ENCODE peak calls at places on chromosome 3, in six cellular contexts. W, A, X, D, J and P are unnamed samples.
A peak's percentile ranks its signal among the peaks of the same experiment; 100 is the strongest.

GRCh38 chr3:38657369-38657768 is 7.9 kb upstream of the SCN5A start:
- DNase-seq in J (no peak), D (no peak), W (no peak), X (no peak), A (no peak), P (peak; percentile 2)

GRCh38 chr3:83928391-83928790 is 1030.4 kb upstream of the CADM2 start:
- DNase-seq in X (peak; percentile 50), A (no peak), J (no peak), W (no peak), D (peak; percentile 19), P (peak; percentile 43)

GRCh38 chr3:186980989-186981388 is 50.7 kb downstream of the ST6GAL1 start:
- DNase-seq in W (no peak), J (no peak), A (no peak), D (no peak), X (no peak), P (no peak)

GRCh38 chr3:61807865-61808276 is 246.5 kb downstream of the PTPRG start:
- DNase-seq in A (peak; percentile 41), X (peak; percentile 39), J (no peak), D (no peak), W (no peak), P (peak; percentile 17)

GRCh38 chr3:142785996-142786395 is 62.2 kb downstream of the TRPC1 start:
- DNase-seq in D (no peak), J (no peak), A (no peak), W (no peak), X (no peak), P (no peak)

GRCh38 chr3:69020424-69020823 is 6.9 kb upstream of the EOGT start:
- DNase-seq in A (no peak), W (no peak), X (no peak), J (no peak), D (no peak), P (no peak)

GRCh38 chr3:27646891-27647290 is 75.2 kb downstream of the EOMES start:
- DNase-seq in W (no peak), A (no peak), D (no peak), J (no peak), X (no peak), P (no peak)

GRCh38 chr3:70982700-70983140 is 600.8 kb downstream of the FOXP1 start:
- DNase-seq in D (peak; percentile 23), J (no peak), W (peak; percentile 77), A (peak; percentile 86), X (no peak), P (peak; percentile 69)

GRCh38 chr3:78863294-78864203 is 904.2 kb downstream of the ROBO1 start:
- DNase-seq in A (no peak), D (no peak), X (no peak), W (no peak), J (no peak), P (no peak)

GRCh38 chr3:48428088-48428862 is 1.6 kb downstream of the PLXNB1 start:
- DNase-seq in X (peak; percentile 90), J (peak; percentile 53), D (peak; percentile 69), A (no peak), W (no peak), P (peak; percentile 80)

GRCh38 chr3:66385066-66385465 is 115.8 kb downstream of the LRIG1 start:
- DNase-seq in J (no peak), W (no peak), X (no peak), D (no peak), A (no peak), P (no peak)

GRCh38 chr3:93924491-93924890 is 49.2 kb downstream of the PROS1 start:
- DNase-seq in X (no peak), D (no peak), A (peak; percentile 2), J (no peak), W (no peak), P (no peak)

GRCh38 chr3:114092151-114093000 is 35.8 kb downstream of the QTRT2 start:
- DNase-seq in J (no peak), A (peak; percentile 67), X (no peak), W (no peak), D (no peak), P (no peak)

GRCh38 chr3:117964814-117965213 is 1069.8 kb downstream of the IGSF11 start:
- DNase-seq in X (no peak), J (no peak), D (no peak), A (no peak), W (no peak), P (no peak)

GRCh38 chr3:3071136-3071535 is 39.0 kb downstream of the IL5RA start:
- DNase-seq in A (no peak), D (no peak), W (no peak), X (no peak), J (no peak), P (no peak)

GRCh38 chr3:46184469-46184868 is 23.6 kb downstream of the CCR1 start:
- DNase-seq in D (no peak), W (no peak), A (peak; percentile 52), X (no peak), J (no peak), P (no peak)

GRCh38 chr3:71214797-71215196 is 368.7 kb downstream of the FOXP1 start:
- DNase-seq in A (no peak), J (no peak), X (no peak), W (no peak), D (no peak), P (no peak)

GRCh38 chr3:129461461-129462146 is 21.6 kb downstream of the IFT122 start:
- DNase-seq in W (no peak), X (no peak), J (no peak), A (no peak), D (no peak), P (no peak)

GRCh38 chr3:11530153-11530721 is 113.5 kb downstream of the VGLL4 start:
- DNase-seq in D (peak; percentile 21), J (no peak), X (peak; percentile 41), W (no peak), A (peak; percentile 99), P (peak; percentile 70)

GRCh38 chr3:112472676-112473075 is 26.6 kb downstream of the BTLA start:
- DNase-seq in A (peak; percentile 6), J (no peak), D (no peak), X (no peak), W (no peak), P (no peak)

GRCh38 chr3:9912294-9912935 is 4.5 kb upstream of the IL17RC start:
- DNase-seq in W (no peak), J (no peak), D (no peak), X (no peak), A (peak; percentile 84), P (no peak)

GRCh38 chr3:80770106-80771079 is 991.1 kb downstream of the GBE1 start:
- DNase-seq in D (no peak), X (no peak), J (no peak), A (peak; percentile 2), W (no peak), P (no peak)

GRCh38 chr3:105958237-105959000 is 89.6 kb upstream of the CBLB start:
- DNase-seq in J (no peak), A (no peak), X (no peak), D (no peak), W (no peak), P (no peak)

GRCh38 chr3:127959873-127960272 is 44.8 kb downstream of the KBTBD12 start:
- DNase-seq in X (peak; percentile 23), W (no peak), A (peak; percentile 17), D (peak; percentile 89), J (no peak), P (peak; percentile 71)

GRCh38 chr3:196096382-196096953 is 14.6 kb upstream of the TFRC start:
- DNase-seq in W (no peak), J (no peak), X (no peak), A (peak; percentile 26), D (no peak), P (no peak)

GRCh38 chr3:46433841-46434240 is 26.8 kb downstream of the CCRL2 start:
- DNase-seq in X (no peak), D (no peak), W (no peak), A (no peak), J (no peak), P (no peak)

GRCh38 chr3:13569201-13569600 is 20.3 kb downstream of the FBLN2 start:
- DNase-seq in X (no peak), A (no peak), W (no peak), J (no peak), D (no peak), P (no peak)

GRCh38 chr3:95899494-95899893 is 914.9 kb upstream of the EPHA6 start:
- DNase-seq in X (no peak), W (no peak), A (peak; percentile 45), D (no peak), J (no peak), P (no peak)
- H3K9me3 ChIP-seq in X (no peaks in the 10 kb centered on the region), W (no peaks in the 10 kb centered on the region), A (no peaks in the 10 kb centered on the region), D (no peaks in the 10 kb centered on the region), J (no peaks in the 10 kb centered on the region), P (no peaks in the 10 kb centered on the region)

GRCh38 chr3:76231258-76231657 is 445.9 kb upstream of the ZNF717 start:
- DNase-seq in J (no peak), A (no peak), W (no peak), X (no peak), D (no peak), P (no peak)
- H3K9me3 ChIP-seq in J (no peaks in the 10 kb centered on the region), A (no peaks in the 10 kb centered on the region), W (no peaks in the 10 kb centered on the region), X (no peaks in the 10 kb centered on the region), D (no peaks in the 10 kb centered on the region), P (no peaks in the 10 kb centered on the region)

DNA sequence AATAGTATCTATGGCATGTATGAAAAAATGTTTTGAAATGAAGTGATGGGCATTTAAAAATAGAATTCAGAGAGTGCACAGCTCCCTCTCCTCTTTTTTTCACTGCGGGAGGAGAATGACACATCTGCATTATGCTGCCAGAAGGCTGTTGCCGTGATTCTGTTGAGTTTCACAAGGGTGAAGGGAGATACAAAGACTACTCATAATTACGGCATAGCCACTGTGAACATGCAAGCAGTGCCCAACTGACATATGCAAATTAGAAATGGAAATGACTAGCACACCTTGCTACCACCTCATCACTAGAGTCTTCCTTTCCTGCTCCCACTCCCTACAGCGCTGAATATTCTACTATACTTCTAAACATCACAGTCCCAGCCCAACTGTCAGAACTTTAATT is 20.1 kb downstream of the IFT57 start:
- DNase-seq in J (no peak), D (no peak), W (no peak), X (no peak), A (peak; percentile 77), P (no peak)
- H3K9me3 ChIP-seq in J (no peaks in the 10 kb centered on the region), D (no peaks in the 10 kb centered on the region), W (no peaks in the 10 kb centered on the region), X (no peaks in the 10 kb centered on the region), A (no peaks in the 10 kb centered on the region), P (no peaks in the 10 kb centered on the region)

GRCh38 chr3:116165190-116165589 is 280.1 kb downstream of the LSAMP start:
- DNase-seq in J (no peak), W (no peak), D (no peak), X (no peak), A (no peak), P (no peak)

GRCh38 chr3:116161570-116162290 is 283.6 kb downstream of the LSAMP start:
- DNase-seq in D (no peak), J (no peak), A (no peak), X (no peak), W (no peak), P (no peak)

GRCh38 chr3:116164039-116164438 is 281.2 kb downstream of the LSAMP start:
- DNase-seq in J (no peak), D (no peak), A (no peak), X (no peak), W (no peak), P (no peak)

GRCh38 chr3:116166121-116166520 is 279.2 kb downstream of the LSAMP start:
- DNase-seq in X (no peak), A (no peak), W (no peak), J (no peak), D (no peak), P (no peak)
- H3K9me3 ChIP-seq in X (no peaks in the 10 kb centered on the region), A (no peaks in the 10 kb centered on the region), W (no peaks in the 10 kb centered on the region), J (no peaks in the 10 kb centered on the region), D (no peaks in the 10 kb centered on the region), P (no peaks in the 10 kb centered on the region)

GRCh38 chr3:76293856-76294255 is 508.5 kb upstream of the ZNF717 start:
- DNase-seq in J (peak; percentile 38), D (no peak), X (no peak), A (no peak), W (no peak), P (no peak)
- H3K9me3 ChIP-seq in J (no peaks in the 10 kb centered on the region), D (no peaks in the 10 kb centered on the region), X (no peaks in the 10 kb centered on the region), A (no peaks in the 10 kb centered on the region), W (no peaks in the 10 kb centered on the region), P (no peaks in the 10 kb centered on the region)